ENCODE peak calls at places on chromosomes 1 and 21, in seven cellular contexts. H, W, K, G, C, X and N are unnamed samples.

GRCh38 chr1:65471213-65471833 is 50.9 kb downstream of the LEPR start:
- DNase-seq in H (no peak), W (no peak), K (no peak), G (no peak), C (no peak), X (no peak), N (no peak)

GRCh38 chr1:153598309-153599172 is 14.4 kb downstream of the S100A16 start:
- DNase-seq in H (peak; percentile 91), W (peak; percentile 73), K (peak; percentile 66), G (peak; percentile 85), C (peak; percentile 77), X (peak; percentile 85), N (peak; percentile 70)

GRCh38 chr1:19925342-19926070 is 2.1 kb upstream of the PLA2G2E start:
- DNase-seq in H (no peak), W (no peak), K (no peak), G (no peak), C (no peak), X (no peak), N (no peak)

GRCh38 chr1:2802421-2802961 is 998 bp upstream of the TTC34 start:
- DNase-seq in H (no peak), W (no peak), K (no peak), G (no peak), C (no peak), X (no peak), N (no peak)

GRCh38 chr21:45387506-45387905 is 17.5 kb upstream of the COL18A1 start:
- DNase-seq in H (no peak), W (no peak), K (no peak), G (no peak), C (no peak), X (no peak), N (no peak)

GRCh38 chr21:30234643-30235042 is 18.7 kb upstream of the CLDN8 start:
- DNase-seq in H (no peak), W (peak; percentile 22), K (no peak), G (peak; percentile 20), C (peak; percentile 78), X (no peak), N (peak; percentile 69)

GRCh38 chr21:17003221-17003620 is 509.6 kb upstream of the CXADR start:
- DNase-seq in H (no peak), W (peak; percentile 60), K (peak; percentile 63), G (peak; percentile 40), C (peak; percentile 25), X (no peak), N (peak; percentile 51)

GRCh38 chr1:48610628-48611542 is 138.9 kb upstream of the SPATA6 start:
- DNase-seq in H (no peak), W (no peak), K (no peak), G (no peak), C (no peak), X (no peak), N (no peak)

GRCh38 chr21:29843818-29844217 is 96.0 kb downstream of the GRIK1 start:
- DNase-seq in H (no peak), W (no peak), K (no peak), G (no peak), C (no peak), X (no peak), N (no peak)

GRCh38 chr1:43206721-43207228 is 34.6 kb downstream of the CFAP57 start:
- DNase-seq in H (no peak), W (peak; percentile 99), K (peak; percentile 89), G (peak; percentile 98), C (peak; percentile 97), X (peak; percentile 60), N (peak; percentile 96)

GRCh38 chr1:43912607-43913006 is 21.0 kb upstream of the ARTN start:
- DNase-seq in H (no peak), W (peak; percentile 96), K (peak; percentile 61), G (peak; percentile 36), C (peak; percentile 49), X (no peak), N (peak; percentile 75)

GRCh38 chr21:38531610-38532009 is 33.3 kb upstream of the ERG start:
- DNase-seq in H (no peak), W (peak; percentile 73), K (no peak), G (peak; percentile 2), C (peak; percentile 2), X (no peak), N (peak; percentile 26)

GRCh38 chr1:31764307-31765040 is at the start of gene ADGRB2:
- DNase-seq in H (peak; percentile 81), W (no peak), K (no peak), G (no peak), C (no peak), X (peak; percentile 94), N (no peak)

GRCh38 chr1:14850563-14850962 is 252.1 kb downstream of the KAZN start:
- DNase-seq in H (no peak), W (no peak), K (no peak), G (no peak), C (no peak), X (peak; percentile 75), N (no peak)

GRCh38 chr1:27445177-27445936 is 44.6 kb downstream of the WASF2 start:
- DNase-seq in H (no peak), W (no peak), K (no peak), G (no peak), C (peak; percentile 29), X (no peak), N (no peak)

GRCh38 chr1:167746988-167747655 is 25.3 kb downstream of the MPZL1 start:
- DNase-seq in H (peak; percentile 76), W (no peak), K (no peak), G (no peak), C (no peak), X (no peak), N (no peak)

GRCh38 chr1:229859026-229859425 is 208.0 kb upstream of the GALNT2 start:
- DNase-seq in H (no peak), W (no peak), K (no peak), G (no peak), C (no peak), X (no peak), N (no peak)

GRCh38 chr1:93015590-93015989 is 54.3 kb upstream of the DIPK1A start:
- DNase-seq in H (peak; percentile 53), W (peak; percentile 61), K (no peak), G (no peak), C (peak; percentile 26), X (no peak), N (peak; percentile 33)

GRCh38 chr1:206422525-206422924 is 47.8 kb upstream of the IKBKE start:
- DNase-seq in H (no peak), W (no peak), K (no peak), G (no peak), C (no peak), X (no peak), N (no peak)

GRCh38 chr1:36825226-36825625 is 209.1 kb downstream of the GRIK3 start:
- DNase-seq in H (no peak), W (no peak), K (no peak), G (no peak), C (no peak), X (no peak), N (no peak)

GRCh38 chr1:89611721-89612120 is 21.2 kb upstream of the LRRC8C start:
- DNase-seq in H (no peak), W (no peak), K (no peak), G (no peak), C (no peak), X (no peak), N (no peak)

GRCh38 chr21:46483300-46484295 is 24.9 kb downstream of the DIP2A start:
- DNase-seq in H (no peak), W (peak; percentile 5), K (no peak), G (no peak), C (peak; percentile 24), X (no peak), N (no peak)

GRCh38 chr1:232705815-232706575 is 76.1 kb upstream of the SIPA1L2 start:
- DNase-seq in H (no peak), W (peak; percentile 67), K (no peak), G (no peak), C (peak; percentile 44), X (no peak), N (no peak)

GRCh38 chr1:35476099-35476674 is 81.0 kb downstream of the KIAA0319L start:
- DNase-seq in H (no peak), W (no peak), K (peak; percentile 55), G (no peak), C (no peak), X (no peak), N (peak; percentile 46)

GRCh38 chr1:244154882-244155531 is 103.9 kb downstream of the ZBTB18 start:
- DNase-seq in H (no peak), W (no peak), K (peak; percentile 33), G (no peak), C (no peak), X (peak; percentile 56), N (no peak)

GRCh38 chr1:97042551-97042950 is 321.0 kb downstream of the PTBP2 start:
- DNase-seq in H (no peak), W (peak; percentile 78), K (peak; percentile 58), G (peak; percentile 26), C (peak; percentile 40), X (no peak), N (peak; percentile 16)

GRCh38 chr1:145782166-145783099 is 41.5 kb downstream of the RNF115 start:
- DNase-seq in H (no peak), W (peak; percentile 88), K (peak; percentile 90), G (peak; percentile 83), C (peak; percentile 94), X (no peak), N (peak; percentile 94)

DNA sequence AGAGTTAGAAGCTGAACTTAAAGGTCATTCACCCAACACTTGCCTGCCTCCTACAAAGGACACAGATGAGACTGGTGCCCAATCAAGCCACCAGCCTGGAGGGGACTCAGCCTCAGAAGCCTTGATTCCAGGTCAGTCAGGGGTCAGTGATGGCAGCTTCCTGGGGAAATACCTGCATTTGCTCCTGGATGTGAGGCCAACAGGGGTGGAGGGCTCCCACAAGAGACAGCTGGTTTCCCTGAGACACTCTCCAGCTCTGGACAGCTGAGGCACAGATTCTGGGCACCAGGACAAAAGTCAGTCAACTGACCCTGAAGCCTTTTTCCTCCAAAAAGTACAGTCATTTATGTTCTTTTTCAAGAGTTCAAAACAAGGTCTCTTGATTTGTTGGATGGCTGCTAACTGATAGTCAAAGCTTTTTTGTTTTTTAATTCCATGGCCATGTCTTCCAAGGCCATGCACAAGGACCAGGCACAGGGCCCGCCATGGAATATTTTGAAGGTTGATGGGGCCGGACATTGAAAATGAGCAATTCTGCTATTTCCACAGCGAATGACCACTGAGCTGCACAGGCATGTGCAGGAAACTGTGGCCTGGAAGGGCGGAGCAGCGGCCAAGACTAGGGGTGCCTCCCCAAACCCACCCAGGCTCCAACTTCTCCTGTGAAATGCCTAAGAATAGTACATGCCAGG is 1.8 kb downstream of the C2CD2 start:
- DNase-seq in H (no peak), W (no peak), K (no peak), G (no peak), C (no peak), X (peak; percentile 59), N (no peak)
- H3K4me3 ChIP-seq in H (no peak overlapping the region), W (peak overlapping the region; percentile 74), K (peak overlapping the region; percentile 64), G (peak overlapping the region; percentile 60), C (peak overlapping the region; percentile 65), X (no peak overlapping the region), N (peak overlapping the region; percentile 63)

GRCh38 chr1:84300991-84301758 is at the start of gene SAMD13:
- DNase-seq in H (peak; percentile 75), W (peak; percentile 45), K (peak; percentile 78), G (peak; percentile 63), C (peak; percentile 82), X (no peak), N (peak; percentile 85)
- H3K4me3 ChIP-seq in H (peak within 1 kb of the TSS; percentile 52), W (peak within 1 kb of the TSS; percentile 26), K (peak within 1 kb of the TSS; percentile 38), G (peak within 1 kb of the TSS; percentile 41), C (no peak within 1 kb of the TSS), X (no peak within 1 kb of the TSS), N (peak within 1 kb of the TSS; percentile 54)

GRCh38 chr1:4654764-4655673 is 610 bp downstream of the AJAP1 start:
- DNase-seq in H (no peak), W (no peak), K (no peak), G (no peak), C (no peak), X (peak; percentile 83), N (no peak)
- H3K4me3 ChIP-seq in H (no peak overlapping the region), W (peak overlapping the region; percentile 49), K (no peak overlapping the region), G (peak overlapping the region; percentile 41), C (no peak overlapping the region), X (peak overlapping the region; percentile 63), N (no peak overlapping the region)

GRCh38 chr1:225430301-225430700 is 2.5 kb upstream of the LBR start:
- DNase-seq in H (no peak), W (no peak), K (no peak), G (no peak), C (no peak), X (no peak), N (no peak)
- H3K4me3 ChIP-seq in H (no peak overlapping the region), W (no peak overlapping the region), K (no peak overlapping the region), G (no peak overlapping the region), C (no peak overlapping the region), X (no peak overlapping the region), N (no peak overlapping the region)